ENCODE peak calls at places on chromosomes 5 and 9, in ten cellular contexts. T, W, P, E, A, Q, H, I, F and Y are unnamed samples.

GRCh38 chr5:167652690-167653089 is 638.8 kb upstream of the WWC1 start:
- DNase-seq in T (no peak), W (no peak), P (no peak), E (no peak), A (peak; percentile 44), Q (no peak), H (no peak), I (peak; percentile 30), F (peak; percentile 45), Y (no peak)

GRCh38 chr5:176361437-176362097 is at the start of gene KIAA1191:
- DNase-seq in T (peak; percentile 98), W (peak; percentile 92), P (peak; percentile 86), E (peak; percentile 96), A (peak; percentile 88), Q (peak; percentile 92), H (peak; percentile 88), I (peak; percentile 86), F (peak; percentile 93), Y (peak; percentile 34)

GRCh38 chr9:27308691-27309390 is 11.9 kb upstream of the EQTN start:
- DNase-seq in T (no peak), W (no peak), P (no peak), E (no peak), A (no peak), Q (no peak), H (no peak), I (no peak), F (no peak), Y (no peak)

GRCh38 chr5:86565197-86565789 is 52.4 kb upstream of the COX7C start:
- DNase-seq in T (no peak), W (no peak), P (no peak), E (no peak), A (no peak), Q (no peak), H (no peak), I (no peak), F (no peak), Y (no peak)

GRCh38 chr9:70561805-70562395 is 147.4 kb upstream of the KLF9 start:
- DNase-seq in T (no peak), W (no peak), P (no peak), E (no peak), A (no peak), Q (no peak), H (peak; percentile 63), I (peak; percentile 53), F (no peak), Y (no peak)

GRCh38 chr5:62306494-62307363 is 723 bp downstream of the KIF2A start:
- DNase-seq in T (no peak), W (peak; percentile 29), P (peak; percentile 47), E (peak; percentile 76), A (peak; percentile 44), Q (peak; percentile 63), H (peak; percentile 34), I (peak; percentile 33), F (peak; percentile 30), Y (no peak)

GRCh38 chr5:158483202-158483870 is 616.4 kb downstream of the EBF1 start:
- DNase-seq in T (no peak), W (no peak), P (no peak), E (no peak), A (no peak), Q (peak; percentile 11), H (no peak), I (no peak), F (no peak), Y (no peak)

GRCh38 chr9:6630502-6631206 is 14.9 kb downstream of the GLDC start:
- DNase-seq in T (no peak), W (no peak), P (no peak), E (no peak), A (no peak), Q (peak; percentile 64), H (no peak), I (no peak), F (no peak), Y (no peak)

GRCh38 chr5:78922879-78923621 is 62.1 kb downstream of the ARSB start:
- DNase-seq in T (no peak), W (no peak), P (no peak), E (no peak), A (no peak), Q (no peak), H (no peak), I (no peak), F (no peak), Y (no peak)

GRCh38 chr5:78923622-78923970 is 61.5 kb downstream of the ARSB start:
- DNase-seq in T (no peak), W (no peak), P (no peak), E (no peak), A (no peak), Q (no peak), H (no peak), I (no peak), F (no peak), Y (no peak)

GRCh38 chr5:78916044-78916443 is 69.1 kb downstream of the ARSB start:
- DNase-seq in T (no peak), W (no peak), P (no peak), E (no peak), A (no peak), Q (no peak), H (no peak), I (no peak), F (no peak), Y (no peak)

GRCh38 chr5:78925102-78925876 is 59.8 kb downstream of the ARSB start:
- DNase-seq in T (no peak), W (no peak), P (no peak), E (no peak), A (no peak), Q (no peak), H (no peak), I (no peak), F (no peak), Y (no peak)

DNA sequence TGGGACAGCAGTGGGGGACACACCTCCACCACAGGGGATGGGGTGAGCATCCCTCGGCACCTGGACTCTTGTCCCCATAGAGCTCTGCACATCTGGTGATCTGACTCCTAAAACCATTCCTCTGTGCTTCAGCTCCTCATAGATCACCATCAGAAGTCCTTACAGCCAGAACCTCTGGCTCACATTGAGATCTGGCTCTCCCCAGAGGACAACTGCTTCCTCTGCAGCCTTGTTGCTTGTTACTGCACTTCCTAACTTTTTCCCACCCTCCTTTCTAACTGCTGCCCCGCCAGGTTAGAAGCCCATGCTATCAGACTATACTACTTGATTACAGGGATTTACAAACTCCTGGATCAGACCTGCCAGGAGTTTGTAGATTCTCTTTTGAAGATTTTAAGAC is 64.5 kb downstream of the ARSB start:
- DNase-seq in T (no peak), W (no peak), P (no peak), E (no peak), A (peak; percentile 63), Q (no peak), H (peak; percentile 76), I (peak; percentile 47), F (peak; percentile 12), Y (no peak)
- TF ChIP-seq CTCF in T (peak; percentile 18), W (no peak), P (no peak), E (no peak), A (peak; percentile 52), Q (peak; percentile 30), H (peak; percentile 72), I (peak; percentile 39), F (peak; percentile 58), Y (peak; percentile 42)

GRCh38 chr9:137056739-137057407 is 3.0 kb upstream of the ENTPD2 start:
- DNase-seq in T (no peak), W (no peak), P (no peak), E (no peak), A (no peak), Q (no peak), H (no peak), I (no peak), F (no peak), Y (no peak)
- H3K4me3 ChIP-seq in T (no peak overlapping the region), W (no peak overlapping the region), P (no peak overlapping the region), E (no peak overlapping the region), A (no peak overlapping the region), Q (no peak overlapping the region), H (no peak overlapping the region), I (no peak overlapping the region), F (no peak overlapping the region), Y (no peak overlapping the region)

GRCh38 chr5:61159841-61160240 is 2.4 kb downstream of the SMIM15 start:
- DNase-seq in T (no peak), W (no peak), P (no peak), E (no peak), A (peak; percentile 38), Q (no peak), H (peak; percentile 25), I (peak; percentile 38), F (no peak), Y (no peak)

GRCh38 chr5:61162832-61163567 is 732 bp upstream of the SMIM15 start:
- DNase-seq in T (no peak), W (peak; percentile 30), P (peak; percentile 14), E (no peak), A (peak; percentile 41), Q (peak; percentile 15), H (peak; percentile 46), I (peak; percentile 33), F (peak; percentile 81), Y (no peak)

GRCh38 chr5:61162010-61162831 is at the start of gene SMIM15:
- DNase-seq in T (peak; percentile 94), W (peak; percentile 89), P (peak; percentile 73), E (peak; percentile 92), A (peak; percentile 86), Q (peak; percentile 91), H (peak; percentile 84), I (peak; percentile 80), F (peak; percentile 88), Y (peak; percentile 34)

GRCh38 chr5:61160497-61160896 is 1.8 kb downstream of the SMIM15 start:
- DNase-seq in T (no peak), W (no peak), P (no peak), E (no peak), A (no peak), Q (no peak), H (no peak), I (no peak), F (no peak), Y (no peak)

GRCh38 chr5:61159070-61159469 is 3.2 kb downstream of the SMIM15 start:
- DNase-seq in T (no peak), W (no peak), P (no peak), E (no peak), A (no peak), Q (no peak), H (no peak), I (no peak), F (no peak), Y (no peak)
- TF ChIP-seq CTCF in T (no peak), W (no peak), P (no peak), E (no peak), A (no peak), Q (no peak), H (no peak), I (no peak), F (no peak), Y (no peak)

GRCh38 chr5:1439388-1440097 is 5.7 kb downstream of the SLC6A3 start:
- DNase-seq in T (no peak), W (no peak), P (no peak), E (no peak), A (no peak), Q (no peak), H (no peak), I (no peak), F (no peak), Y (no peak)

GRCh38 chr5:1437876-1438559 is 7.2 kb downstream of the SLC6A3 start:
- DNase-seq in T (no peak), W (no peak), P (no peak), E (no peak), A (no peak), Q (no peak), H (no peak), I (no peak), F (no peak), Y (no peak)

GRCh38 chr5:1441166-1441865 is 3.9 kb downstream of the SLC6A3 start:
- DNase-seq in T (no peak), W (no peak), P (no peak), E (no peak), A (no peak), Q (no peak), H (no peak), I (no peak), F (no peak), Y (no peak)

GRCh38 chr5:1438871-1439270 is 6.4 kb downstream of the SLC6A3 start:
- DNase-seq in T (no peak), W (no peak), P (no peak), E (no peak), A (no peak), Q (no peak), H (no peak), I (no peak), F (no peak), Y (no peak)

GRCh38 chr5:1440098-1440493 is 5.1 kb downstream of the SLC6A3 start:
- DNase-seq in T (no peak), W (no peak), P (no peak), E (no peak), A (no peak), Q (no peak), H (no peak), I (no peak), F (no peak), Y (no peak)
- H3K4me3 ChIP-seq in T (no peak overlapping the region), W (no peak overlapping the region), P (no peak overlapping the region), E (no peak overlapping the region), A (no peak overlapping the region), Q (no peak overlapping the region), H (no peak overlapping the region), I (no peak overlapping the region), F (no peak overlapping the region), Y (no peak overlapping the region)